ENCODE peak calls at places on chromosomes 2 and 18, in nine cellular contexts. H, Y, T, K, B, J, F, U and I are unnamed samples.

GRCh38 chr18:8643479-8643878 is 34.2 kb downstream of the RAB12 start:
- DNase-seq in H (no peak), Y (no peak), T (no peak), K (no peak), B (no peak), J (peak; percentile 33), F (no peak), U (no peak), I (no peak)

GRCh38 chr2:162091325-162092007 is 17.5 kb upstream of the DPP4 start:
- DNase-seq in H (no peak), Y (no peak), T (no peak), K (peak; percentile 42), B (peak; percentile 17), J (peak; percentile 19), F (no peak), U (peak; percentile 58), I (peak; percentile 12)

GRCh38 chr2:210445116-210445707 is 31.3 kb downstream of the LANCL1 start:
- DNase-seq in H (no peak), Y (no peak), T (peak; percentile 44), K (peak; percentile 27), B (peak; percentile 17), J (peak; percentile 63), F (no peak), U (no peak), I (peak; percentile 10)

GRCh38 chr2:9422321-9423099 is 818 bp downstream of the ITGB1BP1 start:
- DNase-seq in H (peak; percentile 21), Y (peak; percentile 73), T (peak; percentile 79), K (peak; percentile 33), B (peak; percentile 55), J (peak; percentile 64), F (no peak), U (peak; percentile 42), I (no peak)

GRCh38 chr18:79632765-79633164 is 46.8 kb upstream of the CTDP1 start:
- DNase-seq in H (no peak), Y (no peak), T (no peak), K (no peak), B (no peak), J (no peak), F (no peak), U (no peak), I (no peak)

GRCh38 chr18:36530676-36531405 is 233.3 kb downstream of the FHOD3 start:
- DNase-seq in H (no peak), Y (no peak), T (no peak), K (no peak), B (no peak), J (no peak), F (no peak), U (no peak), I (no peak)

GRCh38 chr2:10022464-10022863 is 20.9 kb upstream of the KLF11 start:
- DNase-seq in H (no peak), Y (no peak), T (no peak), K (no peak), B (no peak), J (no peak), F (no peak), U (no peak), I (no peak)

GRCh38 chr2:60309941-60310680 is 243.3 kb downstream of the BCL11A start:
- DNase-seq in H (no peak), Y (no peak), T (no peak), K (no peak), B (no peak), J (no peak), F (no peak), U (no peak), I (no peak)

GRCh38 chr2:196980498-196980897 is 54.0 kb upstream of the PGAP1 start:
- DNase-seq in H (no peak), Y (no peak), T (no peak), K (no peak), B (no peak), J (no peak), F (no peak), U (no peak), I (no peak)